ENCODE peak calls at places on chromosomes 6 and 20, in eight cellular contexts. C is osteocyte; D is posterior cingulate gyrus; M is CD8-positive, alpha-beta T cell; G is EL; S is anterior cingulate cortex; T is astrocyte of the spinal cord; Z is GM18507. Y is an unnamed sample.

GRCh38 chr20:19757973-19758887 is at the start of gene RIN2:
- DNase-seq in G (peak), T (peak), Z (no peak), D (peak), M (no peak), S (no peak), C (peak), Y (peak)

GRCh38 chr6:123810948-123811347 is 7.3 kb downstream of the NKAIN2 start:
- DNase-seq in T (no peak), S (no peak), M (no peak), C (no peak), Z (no peak), G (no peak), D (no peak), Y (no peak)

GRCh38 chr6:149130093-149130872 is 187.2 kb upstream of the TAB2 start:
- DNase-seq in S (no peak), Z (no peak), M (no peak), D (no peak), T (peak), G (no peak), C (no peak), Y (no peak)

GRCh38 chr20:214383-214782 is 12.7 kb upstream of the DEFB129 start:
- DNase-seq in Z (no peak), C (no peak), T (no peak), G (no peak), S (no peak), D (no peak), M (no peak), Y (no peak)

GRCh38 chr6:169146536-169146935 is 107.1 kb downstream of the THBS2 start:
- DNase-seq in D (no peak), Z (no peak), G (no peak), T (no peak), C (no peak), S (no peak), M (no peak), Y (no peak)

GRCh38 chr6:149863596-149863845 is 638 bp downstream of the LRP11 start:
- DNase-seq in D (no peak), M (no peak), C (no peak), S (peak), G (no peak), Z (no peak), T (no peak), Y (no peak)

GRCh38 chr6:91213229-91213901 is 626.5 kb upstream of the MAP3K7 start:
- DNase-seq in S (no peak), D (peak), C (no peak), G (no peak), T (no peak), Z (no peak), M (no peak), Y (no peak)

GRCh38 chr6:299050-299980 is 7.0 kb downstream of the DUSP22 start:
- DNase-seq in M (no peak), C (peak), T (no peak), S (no peak), Z (no peak), D (no peak), G (no peak), Y (no peak)

GRCh38 chr6:24755284-24755683 is 19.5 kb upstream of the GMNN start:
- DNase-seq in Z (no peak), C (no peak), D (no peak), G (no peak), S (no peak), M (no peak), T (no peak), Y (no peak)

GRCh38 chr6:53643481-53643965 is 22.0 kb downstream of the KLHL31 start:
- DNase-seq in T (no peak), D (no peak), G (no peak), Z (no peak), C (no peak), M (no peak), S (no peak), Y (no peak)

GRCh38 chr6:97186416-97186999 is 96.5 kb downstream of the MMS22L start:
- DNase-seq in T (peak), Z (peak), D (peak), G (peak), S (no peak), M (peak), C (peak), Y (peak)

GRCh38 chr6:88725111-88725711 is 238.2 kb downstream of the RNGTT start:
- DNase-seq in G (peak), S (no peak), M (no peak), T (peak), C (no peak), Z (no peak), D (peak), Y (no peak)

GRCh38 chr20:17560344-17561074 is 9.4 kb upstream of the DSTN start:
- DNase-seq in M (no peak), Z (no peak), G (peak), S (no peak), D (no peak), C (no peak), T (no peak), Y (no peak)

Y was measured in dermis blood vessel endothelial cell.